ENCODE peak calls at places on chromosome 2, in four cellular contexts. T, P, A and Q are unnamed samples.

GRCh38 chr2:143383016-143383415 is 253.8 kb downstream of the ARHGAP15 start:
- DNase-seq in P (no peak), T (no peak), A (no peak), Q (no peak)

GRCh38 chr2:6824962-6825361 is 40.7 kb downstream of the CMPK2 start:
- DNase-seq in A (peak; percentile 35), P (no peak), T (no peak), Q (peak; percentile 24)

GRCh38 chr2:84923009-84923408 is 17.6 kb downstream of the TMSB10 start:
- DNase-seq in T (no peak), P (no peak), A (no peak), Q (no peak)

GRCh38 chr2:189406612-189407011 is 34.7 kb upstream of the WDR75 start:
- DNase-seq in P (no peak), T (no peak), A (peak; percentile 18), Q (no peak)

GRCh38 chr2:39584283-39584972 is 81.3 kb upstream of the TMEM178A start:
- DNase-seq in P (no peak), T (no peak), A (peak; percentile 91), Q (no peak)

GRCh38 chr2:128641421-128642095 is 322.9 kb upstream of the HS6ST1 start:
- DNase-seq in A (no peak), T (no peak), P (no peak), Q (no peak)

GRCh38 chr2:1817256-1818127 is 73.2 kb upstream of the PXDN start:
- DNase-seq in T (peak; percentile 86), P (peak; percentile 48), A (peak; percentile 97), Q (peak; percentile 75)

GRCh38 chr2:203585541-203585940 is 50.4 kb upstream of the RAPH1 start:
- DNase-seq in T (no peak), A (no peak), P (no peak), Q (no peak)

GRCh38 chr2:59176737-59177136 is 935.6 kb upstream of the FANCL start:
- DNase-seq in A (no peak), T (no peak), P (no peak), Q (peak; percentile 17)

GRCh38 chr2:222000326-222000725 is 298.5 kb downstream of the PAX3 start:
- DNase-seq in P (no peak), T (no peak), A (peak; percentile 7), Q (peak; percentile 73)

GRCh38 chr2:219689676-219690628 is 62.5 kb downstream of the SLC4A3 start:
- DNase-seq in P (peak; percentile 58), A (peak; percentile 84), T (peak; percentile 55), Q (peak; percentile 78)

GRCh38 chr2:110215566-110216158 is 3.3 kb upstream of the MTLN start:
- DNase-seq in P (no peak), A (no peak), T (no peak), Q (no peak)

GRCh38 chr2:211451642-211452041 is 895.2 kb downstream of the CPS1 start:
- DNase-seq in P (no peak), T (no peak), A (no peak), Q (no peak)

GRCh38 chr2:48944961-48945360 is 189.4 kb upstream of the LHCGR start:
- DNase-seq in P (no peak), A (peak; percentile 13), T (no peak), Q (no peak)

GRCh38 chr2:236963631-236964030 is 122.1 kb upstream of the COPS8 start:
- DNase-seq in P (no peak), A (no peak), T (no peak), Q (no peak)

GRCh38 chr2:62196278-62196901 is 475 bp downstream of the B3GNT2 start:
- DNase-seq in T (peak; percentile 69), P (peak; percentile 65), A (no peak), Q (peak; percentile 48)

GRCh38 chr2:86621290-86621943 is 2.2 kb downstream of the RNF103 start:
- DNase-seq in P (no peak), T (no peak), A (peak; percentile 13), Q (peak; percentile 15)

GRCh38 chr2:96839288-96839874 is 4.4 kb downstream of the ANKRD23 start:
- DNase-seq in A (no peak), T (no peak), P (no peak), Q (no peak)

GRCh38 chr2:55781542-55781941 is 87.9 kb upstream of the PNPT1 start:
- DNase-seq in T (no peak), A (no peak), P (no peak), Q (no peak)

GRCh38 chr2:151973901-151974199 is 125.0 kb downstream of the CACNB4 start:
- DNase-seq in A (peak; percentile 4), P (no peak), T (peak; percentile 31), Q (no peak)
- TF ChIP-seq CTCF in A (no peak), P (no peak), T (no peak), Q (no peak)

GRCh38 chr2:60794271-60794863 is 38.3 kb downstream of the PAPOLG start:
- DNase-seq in A (peak; percentile 45), T (no peak), P (peak; percentile 35), Q (peak; percentile 27)
- TF ChIP-seq CTCF in A (peak; percentile 38), T (no peak), P (peak; percentile 74), Q (peak; percentile 45)

GRCh38 chr2:157967856-157968255 is 91.7 kb upstream of the ACVR1 start:
- DNase-seq in T (no peak), A (no peak), P (no peak), Q (no peak)
- TF ChIP-seq CTCF in T (no peak), A (no peak), P (no peak), Q (no peak)

GRCh38 chr2:101699191-101699938 is 1.9 kb downstream of the MAP4K4 start:
- DNase-seq in A (peak; percentile 46), P (no peak), T (no peak), Q (peak; percentile 29)

GRCh38 chr2:101698419-101699190 is 1.1 kb downstream of the MAP4K4 start:
- DNase-seq in A (peak; percentile 40), T (no peak), P (peak; percentile 29), Q (peak; percentile 33)

GRCh38 chr2:101697124-101697793 is at the start of gene MAP4K4:
- DNase-seq in P (peak; percentile 82), A (peak; percentile 87), T (peak; percentile 74), Q (peak; percentile 85)

GRCh38 chr2:101696272-101697123 is 1.0 kb upstream of the MAP4K4 start:
- DNase-seq in P (no peak), A (peak; percentile 32), T (no peak), Q (peak; percentile 33)

DNA sequence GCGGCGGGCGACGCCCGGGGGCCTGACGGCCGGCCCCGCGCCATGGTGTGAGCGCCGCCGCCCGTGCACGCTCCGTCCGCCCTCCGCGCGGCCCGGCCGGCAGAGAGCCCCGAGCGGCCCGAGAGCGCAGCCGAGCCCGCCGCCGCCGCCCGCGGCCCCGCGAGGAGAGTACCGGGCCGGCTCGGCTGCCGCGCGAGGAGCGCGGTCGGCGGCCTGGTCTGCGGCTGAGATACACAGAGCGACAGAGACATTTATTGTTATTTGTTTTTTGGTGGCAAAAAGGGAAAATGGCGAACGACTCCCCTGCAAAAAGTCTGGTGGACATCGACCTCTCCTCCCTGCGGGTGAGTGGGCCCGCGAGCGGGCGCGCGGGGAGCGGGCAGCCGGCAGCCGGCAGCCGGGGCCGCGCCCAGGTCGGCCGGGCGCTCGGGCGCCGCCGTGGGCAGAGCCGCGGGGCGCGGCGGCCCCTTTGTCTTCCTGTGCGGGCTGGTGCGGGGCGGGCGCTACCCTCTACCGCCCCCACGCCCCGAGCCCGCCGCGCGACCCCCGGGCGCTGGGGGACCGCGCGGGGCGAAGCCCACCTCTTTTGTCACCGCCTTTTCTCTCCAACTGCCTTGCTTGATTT is 399 bp downstream of the MAP4K4 start:
- DNase-seq in A (no peak), P (no peak), T (no peak), Q (no peak)
- TF ChIP-seq CTCF in A (no peak), P (no peak), T (no peak), Q (no peak)